ENCODE peak calls at places on chromosome 5, in four cellular contexts. H, S, L and K are unnamed samples.

GRCh38 chr5:92328584-92329259 is 945.6 kb upstream of the ARRDC3 start:
- DNase-seq in S (no peak), H (no peak), L (no peak), K (no peak)

GRCh38 chr5:38715671-38716070 is 130.1 kb upstream of the OSMR start:
- DNase-seq in S (no peak), H (no peak), L (no peak), K (no peak)

GRCh38 chr5:5950658-5951057 is 427.7 kb downstream of the MED10 start:
- DNase-seq in H (no peak), S (no peak), L (peak; percentile 77), K (no peak)

GRCh38 chr5:83029912-83030311 is 47.3 kb downstream of the TMEM167A start:
- DNase-seq in H (no peak), L (no peak), S (no peak), K (no peak)

GRCh38 chr5:77960305-77960704 is 184.2 kb upstream of the TBCA start:
- DNase-seq in H (no peak), L (no peak), S (no peak), K (no peak)

GRCh38 chr5:86824642-86825041 is 206.9 kb downstream of the COX7C start:
- DNase-seq in L (no peak), S (no peak), H (no peak), K (no peak)

GRCh38 chr5:157915638-157916037 is 56.7 kb upstream of the CLINT1 start:
- DNase-seq in H (peak; percentile 96), S (peak; percentile 94), L (no peak), K (no peak)

GRCh38 chr5:57986746-57987145 is 473.1 kb downstream of the PLK2 start:
- DNase-seq in H (no peak), S (no peak), L (no peak), K (no peak)

GRCh38 chr5:157778121-157778805 is 34.8 kb downstream of the LSM11 start:
- DNase-seq in L (no peak), S (no peak), H (peak; percentile 54), K (no peak)

GRCh38 chr5:77935516-77936364 is 159.6 kb upstream of the TBCA start:
- DNase-seq in H (no peak), L (no peak), S (no peak), K (no peak)

GRCh38 chr5:167050568-167051214 is 1240.8 kb upstream of the WWC1 start:
- DNase-seq in S (no peak), L (no peak), H (no peak), K (peak; percentile 79)

GRCh38 chr5:167049771-167050567 is 1241.5 kb upstream of the WWC1 start:
- DNase-seq in L (no peak), S (no peak), H (no peak), K (peak; percentile 34)

GRCh38 chr5:167051369-167051768 is 1240.1 kb upstream of the WWC1 start:
- DNase-seq in L (no peak), S (no peak), H (no peak), K (no peak)

GRCh38 chr5:167049043-167049663 is 1242.3 kb upstream of the WWC1 start:
- DNase-seq in L (no peak), S (no peak), H (peak; percentile 32), K (peak; percentile 75)
- TF ChIP-seq CTCF in L (peak; percentile 47), S (no peak), H (peak; percentile 21), K (peak; percentile 87)

DNA sequence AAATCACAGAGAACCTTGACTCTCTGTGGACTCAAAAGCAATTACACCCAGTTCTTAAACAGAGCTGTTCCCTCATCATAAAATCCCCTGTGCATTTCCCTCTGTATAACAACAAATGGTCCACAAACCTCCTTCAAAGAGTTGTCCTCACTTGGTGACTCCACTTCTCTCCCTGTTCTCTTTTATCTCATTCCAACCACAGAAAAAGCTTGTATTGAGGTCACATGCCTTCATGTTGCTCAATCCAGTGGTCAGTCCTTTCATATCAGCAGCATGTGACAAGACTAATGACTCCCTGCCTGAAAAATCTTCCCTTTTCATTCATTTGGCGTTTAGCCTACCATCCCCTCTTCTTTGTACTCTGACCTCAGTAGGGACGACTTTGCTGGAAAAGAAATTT is 158.0 kb downstream of the DEPDC1B start:
- DNase-seq in S (no peak), H (no peak), L (no peak), K (no peak)
- TF ChIP-seq POLR2AphosphoS5 in S (no peak), H (no peak), L (peak; percentile 7), K (no peak)

GRCh38 chr5:102792705-102793104 is 37.6 kb downstream of the PAM start:
- DNase-seq in H (no peak), L (no peak), S (no peak), K (peak; percentile 42)
- TF ChIP-seq CTCF in H (no peak), L (no peak), S (no peak), K (peak; percentile 60)

GRCh38 chr5:179509239-179509638 is 41.1 kb upstream of the RUFY1 start:
- DNase-seq in S (no peak), L (no peak), H (no peak), K (no peak)
- TF ChIP-seq POLR2AphosphoS5 in S (no peak), L (no peak), H (no peak), K (no peak)